ENCODE peak calls at places on chromosomes 3 and 15, in seven cellular contexts. V is K562, A is HepG2, Y is HCT116, T is SK-N-SH, U is H1, O is GM12878. M is an unnamed sample.

GRCh38 chr3:71601811-71602210 is 18.3 kb upstream of the FOXP1 start:
- DNase-seq in U (no peak), V (no peak), T (no peak), O (no peak), Y (no peak), A (no peak), M (no peak)

GRCh38 chr3:58093573-58094195 is 85.5 kb downstream of the FLNB start:
- DNase-seq in Y (no peak), A (no peak), T (no peak), V (peak; percentile 26), U (no peak), O (no peak), M (no peak)

GRCh38 chr15:62431391-62431790 is 266.3 kb upstream of the C2CD4B start:
- DNase-seq in A (peak; percentile 75), V (no peak), O (no peak), T (no peak), U (no peak), Y (no peak), M (peak; percentile 35)

GRCh38 chr3:184685646-184686045 is 26.2 kb downstream of the MAGEF1 start:
- DNase-seq in T (peak; percentile 28), U (peak; percentile 44), Y (no peak), O (no peak), A (no peak), V (no peak), M (no peak)

GRCh38 chr3:43162573-43163084 is 56.8 kb upstream of the POMGNT2 start:
- DNase-seq in T (no peak), U (no peak), Y (no peak), O (no peak), V (no peak), A (no peak), M (no peak)

GRCh38 chr15:89482139-89482538 is 14.2 kb downstream of the RHCG start:
- DNase-seq in O (no peak), V (no peak), U (no peak), A (no peak), T (no peak), Y (no peak), M (no peak)

GRCh38 chr15:78879517-78880241 is 7.0 kb downstream of the MORF4L1 start:
- DNase-seq in V (no peak), Y (no peak), A (no peak), T (no peak), O (no peak), U (no peak), M (no peak)

GRCh38 chr15:66581972-66582537 is 16.3 kb upstream of the LCTL start:
- DNase-seq in U (no peak), O (no peak), Y (no peak), V (no peak), A (peak; percentile 62), T (no peak), M (no peak)

GRCh38 chr3:127702151-127702578 is 29.4 kb downstream of the ABTB1 start:
- DNase-seq in A (no peak), Y (no peak), V (peak; percentile 44), O (no peak), T (no peak), U (no peak), M (no peak)

GRCh38 chr3:138082085-138082991 is 33.1 kb downstream of the DZIP1L start:
- DNase-seq in V (no peak), U (no peak), A (peak; percentile 22), Y (peak; percentile 42), O (peak; percentile 27), T (no peak), M (no peak)

GRCh38 chr15:26438718-26439117 is 334.1 kb downstream of the GABRB3 start:
- DNase-seq in V (no peak), T (no peak), O (no peak), U (no peak), Y (no peak), A (no peak), M (no peak)

GRCh38 chr3:127900536-127900935 is 14.5 kb upstream of the KBTBD12 start:
- DNase-seq in T (no peak), U (no peak), V (no peak), Y (no peak), O (no peak), A (no peak), M (no peak)

GRCh38 chr3:77259701-77260100 is 219.8 kb downstream of the ROBO2 start:
- DNase-seq in O (no peak), T (no peak), Y (no peak), U (no peak), A (no peak), V (no peak), M (no peak)

GRCh38 chr3:9878700-9879099 is 1.4 kb downstream of the CIDEC start:
- DNase-seq in T (no peak), O (no peak), U (no peak), Y (no peak), V (no peak), A (peak; percentile 84), M (no peak)

GRCh38 chr3:42814914-42815507 is 5.8 kb downstream of the ACKR2 start:
- DNase-seq in Y (no peak), U (no peak), O (no peak), V (no peak), T (no peak), A (peak; percentile 8), M (no peak)

GRCh38 chr3:15331606-15332404 is 581 bp downstream of the SH3BP5 start:
- DNase-seq in O (no peak), Y (no peak), V (no peak), T (peak; percentile 77), U (no peak), A (no peak), M (peak; percentile 25)

GRCh38 chr3:144286235-144286910 is 314.8 kb downstream of the DIPK2A start:
- DNase-seq in Y (no peak), U (no peak), O (no peak), A (no peak), T (no peak), V (no peak), M (no peak)

GRCh38 chr3:114873590-114873989 is 273.5 kb downstream of the ZBTB20 start:
- DNase-seq in Y (no peak), O (no peak), T (no peak), V (no peak), U (no peak), A (no peak), M (no peak)
- TF ChIP-seq JUND in Y (no peak), O (no peak), T (no peak), V (no peak), U (no peak), A (no peak), M (no peak)

GRCh38 chr3:54243960-54244359 is 121.6 kb downstream of the CACNA2D3 start:
- DNase-seq in U (no peak), V (no peak), O (no peak), T (no peak), Y (no peak), A (no peak), M (no peak)
- TF ChIP-seq JUND in U (no peak), V (no peak), O (no peak), T (no peak), Y (no peak), A (no peak), M (no peak)

GRCh38 chr15:33988384-33988783 is 20.1 kb downstream of the CHRM5 start:
- DNase-seq in U (no peak), O (no peak), Y (no peak), T (no peak), V (no peak), A (peak; percentile 41), M (peak; percentile 4)

GRCh38 chr15:33985287-33985686 is 17.0 kb downstream of the CHRM5 start:
- DNase-seq in V (no peak), T (no peak), U (peak; percentile 13), Y (no peak), A (no peak), O (no peak), M (no peak)

GRCh38 chr15:33980159-33980558 is 11.9 kb downstream of the CHRM5 start:
- DNase-seq in T (no peak), U (no peak), O (no peak), Y (no peak), V (no peak), A (no peak), M (no peak)

GRCh38 chr15:33987444-33987843 is 19.1 kb downstream of the CHRM5 start:
- DNase-seq in V (no peak), T (no peak), O (no peak), Y (no peak), A (no peak), U (no peak), M (no peak)

GRCh38 chr15:33985751-33986150 is 17.5 kb downstream of the CHRM5 start:
- DNase-seq in U (no peak), O (no peak), A (no peak), Y (no peak), V (no peak), T (no peak), M (peak; percentile 27)
- TF ChIP-seq JUND in U (no peak), O (no peak), A (no peak), Y (no peak), V (no peak), T (no peak), M (no peak)

GRCh38 chr3:29453278-29453961 is 172.5 kb downstream of the RBMS3 start:
- DNase-seq in U (no peak), O (no peak), T (peak; percentile 55), V (no peak), Y (no peak), A (no peak), M (peak; percentile 67)

GRCh38 chr3:29454326-29454725 is 173.5 kb downstream of the RBMS3 start:
- DNase-seq in Y (no peak), T (no peak), U (no peak), V (no peak), A (no peak), O (no peak), M (no peak)

GRCh38 chr3:29447946-29448632 is 167.2 kb downstream of the RBMS3 start:
- DNase-seq in V (no peak), A (no peak), T (no peak), Y (no peak), O (no peak), U (no peak), M (no peak)

GRCh38 chr3:29452923-29453277 is 172.0 kb downstream of the RBMS3 start:
- DNase-seq in Y (no peak), V (no peak), U (no peak), T (no peak), A (no peak), O (no peak), M (no peak)

DNA sequence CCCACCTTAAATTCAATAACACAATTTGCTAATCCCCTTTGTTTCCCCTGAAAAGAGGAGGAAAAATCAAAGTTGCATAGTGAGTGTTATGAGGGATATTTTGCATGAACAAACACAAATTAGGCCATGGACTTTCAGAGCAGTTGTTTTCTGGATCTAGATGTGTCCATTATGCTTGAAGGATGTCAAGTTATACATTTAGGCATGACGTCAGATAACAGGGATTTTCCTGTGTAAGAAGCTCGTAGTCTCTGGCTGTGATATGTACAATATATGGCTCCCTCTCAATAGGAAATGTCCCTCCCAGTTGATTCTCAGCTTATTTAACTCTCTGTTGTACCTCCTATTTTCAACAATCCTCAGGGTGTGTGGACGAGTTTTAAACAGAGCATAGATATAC is 171.0 kb downstream of the RBMS3 start:
- DNase-seq in V (no peak), Y (no peak), U (no peak), A (no peak), O (no peak), T (no peak), M (no peak)
- TF ChIP-seq JUND in V (no peak), Y (no peak), U (no peak), A (no peak), O (no peak), T (no peak), M (no peak)

GRCh38 chr15:57410373-57410772 is 34.1 kb downstream of the CGNL1 start:
- DNase-seq in V (no peak), O (no peak), A (no peak), Y (no peak), T (no peak), U (no peak), M (no peak)
- TF ChIP-seq JUND in V (no peak), O (no peak), A (no peak), Y (no peak), T (no peak), U (no peak), M (no peak)

M was measured in T47D.